ENCODE peak calls at places on chromosomes 11 and 22, in eight cellular contexts. B is cardiac muscle cell; Q is NB4; R is activated CD8-positive, alpha-beta T cell treated with anti-CD3 and anti-CD28 coated beads for 36 hours; V is AG10803; Y is CD8-positive, alpha-beta T cell; W is brain microvascular endothelial cell; H is IMR-90. P is an unnamed sample.

GRCh38 chr11:75474878-75475766 is 42.1 kb upstream of the KLHL35 start:
- DNase-seq in B (peak), Q (peak), R (peak), V (peak), Y (peak), W (peak), H (peak), P (no peak)

GRCh38 chr22:20545681-20546521 is 38.5 kb downstream of the MED15 start:
- DNase-seq in B (no peak), Q (no peak), R (no peak), V (no peak), Y (no peak), W (no peak), H (no peak), P (no peak)

GRCh38 chr11:70799386-70799785 is 401.1 kb downstream of the CTTN start:
- DNase-seq in B (no peak), Q (no peak), R (no peak), V (peak), Y (no peak), W (peak), H (peak), P (no peak)

GRCh38 chr22:24695958-24696511 is 78.5 kb downstream of the PIWIL3 start:
- DNase-seq in B (peak), Q (peak), R (no peak), V (no peak), Y (no peak), W (peak), H (peak), P (no peak)

GRCh38 chr11:110856993-110857812 is 145.0 kb upstream of the ARHGAP20 start:
- DNase-seq in B (no peak), Q (no peak), R (no peak), V (peak), Y (no peak), W (no peak), H (peak), P (no peak)

GRCh38 chr22:43467171-43467570 is 55.4 kb downstream of the MPPED1 start:
- DNase-seq in B (no peak), Q (no peak), R (no peak), V (no peak), Y (no peak), W (no peak), H (no peak), P (no peak)

GRCh38 chr11:11047851-11048610 is 190.2 kb upstream of the ZBED5 start:
- DNase-seq in B (no peak), Q (no peak), R (no peak), V (no peak), Y (no peak), W (no peak), H (no peak), P (no peak)

GRCh38 chr11:117511981-117512448 is 184.4 kb downstream of the CEP164 start:
- DNase-seq in B (no peak), Q (no peak), R (no peak), V (no peak), Y (no peak), W (no peak), H (no peak), P (no peak)

GRCh38 chr11:117861151-117862018 is 15.1 kb downstream of the FXYD6 start:
- DNase-seq in B (peak), Q (no peak), R (no peak), V (no peak), Y (no peak), W (no peak), H (no peak), P (no peak)

GRCh38 chr22:46041642-46042041 is 64.7 kb upstream of the WNT7B start:
- DNase-seq in B (no peak), Q (no peak), R (no peak), V (no peak), Y (no peak), W (no peak), H (no peak), P (no peak)

GRCh38 chr11:128607819-128608218 is 20.5 kb upstream of the ETS1 start:
- DNase-seq in B (peak), Q (no peak), R (no peak), V (no peak), Y (no peak), W (no peak), H (no peak), P (no peak)

GRCh38 chr22:24953294-24954113 is 988 bp downstream of the KIAA1671 start:
- DNase-seq in B (peak), Q (no peak), R (no peak), V (no peak), Y (no peak), W (no peak), H (no peak), P (no peak)

GRCh38 chr11:93225642-93226041 is 27.9 kb upstream of the SLC36A4 start:
- DNase-seq in B (no peak), Q (peak), R (no peak), V (peak), Y (no peak), W (no peak), H (peak), P (no peak)

GRCh38 chr11:1863352-1864215 is 10.7 kb downstream of the LSP1 start:
- DNase-seq in B (peak), Q (peak), R (no peak), V (peak), Y (no peak), W (peak), H (peak), P (no peak)

GRCh38 chr11:117583063-117583801 is 213.8 kb downstream of the DSCAML1 start:
- DNase-seq in B (no peak), Q (no peak), R (no peak), V (no peak), Y (no peak), W (no peak), H (no peak), P (no peak)

DNA sequence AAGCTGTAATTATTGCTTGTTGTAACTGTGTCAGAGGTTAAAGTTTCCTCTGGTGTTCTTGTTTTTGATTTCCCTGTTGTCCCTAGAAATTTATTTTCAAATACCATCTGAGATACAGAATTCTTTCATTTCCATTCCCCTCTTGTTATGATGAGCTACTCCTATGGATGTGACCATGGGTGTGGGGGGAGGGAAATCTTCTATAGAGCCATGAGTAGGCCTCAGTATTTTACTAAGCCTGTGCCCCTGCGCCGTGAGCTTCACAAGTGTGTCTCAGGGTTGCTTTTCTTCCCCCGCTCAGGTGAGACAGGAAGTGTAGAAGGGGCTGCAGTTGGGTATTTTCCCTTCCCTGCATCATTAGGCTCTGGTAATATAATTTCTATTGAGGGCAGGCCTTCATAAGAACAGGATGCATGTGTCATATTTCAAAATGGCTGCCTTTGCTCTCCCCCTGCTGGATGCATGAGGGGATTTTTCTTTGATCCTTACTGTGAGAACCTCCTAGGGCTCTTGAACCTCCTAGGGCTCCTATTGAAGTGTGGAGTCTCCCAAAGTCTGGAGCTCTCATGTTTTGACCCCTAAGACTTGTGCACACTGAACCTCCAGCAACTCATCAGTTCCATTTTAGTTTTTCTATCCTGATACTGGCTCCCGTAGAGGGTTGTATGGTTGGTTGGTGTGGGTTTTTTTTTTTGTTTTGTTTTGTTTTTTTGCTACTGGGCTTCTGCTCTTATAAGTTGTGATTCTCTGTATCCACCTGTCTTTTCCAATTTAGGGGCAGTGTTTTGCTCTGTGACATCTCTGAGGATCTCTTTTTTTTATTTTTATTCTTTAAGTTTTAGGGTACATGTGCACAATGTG is 658.2 kb downstream of the NTM start:
- DNase-seq in B (peak), Q (peak), R (no peak), V (peak), Y (no peak), W (no peak), H (peak), P (no peak)
- TF ChIP-seq CTCF in B (peak), Q (peak), R (no peak), V (peak), Y (no peak), W (peak), H (peak), P (no peak)

GRCh38 chr11:122791411-122791810 is 46.9 kb upstream of the CRTAM start:
- DNase-seq in B (no peak), Q (peak), R (no peak), V (no peak), Y (no peak), W (no peak), H (peak), P (no peak)

GRCh38 chr11:122791836-122792235 is 46.5 kb upstream of the CRTAM start:
- DNase-seq in B (no peak), Q (no peak), R (no peak), V (peak), Y (no peak), W (peak), H (peak), P (no peak)

GRCh38 chr11:122786896-122787295 is 51.4 kb upstream of the CRTAM start:
- DNase-seq in B (no peak), Q (no peak), R (no peak), V (no peak), Y (no peak), W (no peak), H (no peak), P (no peak)

GRCh38 chr11:122789916-122790315 is 48.4 kb upstream of the CRTAM start:
- DNase-seq in B (no peak), Q (no peak), R (no peak), V (no peak), Y (no peak), W (no peak), H (no peak), P (no peak)

DNA sequence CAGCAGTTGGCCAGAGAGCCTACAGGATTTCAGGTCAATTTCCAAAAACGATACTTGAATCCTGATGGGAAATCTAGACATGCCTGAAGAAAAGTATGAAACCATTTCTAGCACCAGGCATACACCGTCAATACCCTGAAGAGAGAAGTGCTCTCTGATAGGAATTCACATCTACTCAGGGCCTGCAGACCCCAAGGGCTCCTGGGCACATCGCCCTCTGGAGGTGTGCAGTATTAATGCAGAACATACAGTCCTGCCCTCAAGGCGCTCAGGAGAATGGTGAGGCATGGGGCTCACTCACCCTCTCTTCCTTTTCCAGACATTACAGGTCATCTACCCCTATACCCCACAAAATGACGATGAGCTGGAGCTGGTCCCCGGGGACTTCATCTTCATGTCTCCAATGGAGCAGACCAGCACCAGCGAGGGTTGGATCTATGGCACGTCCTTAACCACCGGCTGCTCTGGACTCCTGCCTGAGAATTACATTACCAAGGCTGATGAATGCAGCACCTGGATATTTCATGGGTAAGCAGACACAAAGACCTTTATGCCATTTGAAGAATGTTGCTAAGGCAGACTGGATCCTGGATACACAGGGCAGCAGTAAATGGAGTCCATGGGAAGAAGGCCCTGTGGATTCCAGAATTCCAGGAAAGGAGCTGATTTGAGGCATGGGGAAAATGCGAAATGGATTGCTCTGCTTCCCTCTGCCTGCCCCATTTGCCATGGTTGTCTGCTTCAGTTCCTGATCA is 49.3 kb upstream of the CRTAM start:
- DNase-seq in B (no peak), Q (no peak), R (no peak), V (no peak), Y (no peak), W (no peak), H (no peak), P (no peak)
- TF ChIP-seq CTCF in B (no peak), Q (peak), R (peak), V (no peak), Y (no peak), W (peak), H (peak), P (no peak)

GRCh38 chr11:113162590-113162961 is 151.8 kb upstream of the TTC12 start:
- DNase-seq in B (no peak), Q (no peak), R (no peak), V (no peak), Y (no peak), W (no peak), H (no peak), P (no peak)
- TF ChIP-seq CTCF in B (peak), Q (no peak), R (no peak), V (no peak), Y (no peak), W (peak), H (no peak), P (no peak)

GRCh38 chr22:28105988-28106387 is 186.9 kb upstream of the PITPNB start:
- DNase-seq in B (no peak), Q (no peak), R (no peak), V (no peak), Y (no peak), W (no peak), H (no peak), P (no peak)
- TF ChIP-seq CTCF in B (no peak), Q (no peak), R (no peak), V (no peak), Y (no peak), W (no peak), H (no peak), P (no peak)

DNA sequence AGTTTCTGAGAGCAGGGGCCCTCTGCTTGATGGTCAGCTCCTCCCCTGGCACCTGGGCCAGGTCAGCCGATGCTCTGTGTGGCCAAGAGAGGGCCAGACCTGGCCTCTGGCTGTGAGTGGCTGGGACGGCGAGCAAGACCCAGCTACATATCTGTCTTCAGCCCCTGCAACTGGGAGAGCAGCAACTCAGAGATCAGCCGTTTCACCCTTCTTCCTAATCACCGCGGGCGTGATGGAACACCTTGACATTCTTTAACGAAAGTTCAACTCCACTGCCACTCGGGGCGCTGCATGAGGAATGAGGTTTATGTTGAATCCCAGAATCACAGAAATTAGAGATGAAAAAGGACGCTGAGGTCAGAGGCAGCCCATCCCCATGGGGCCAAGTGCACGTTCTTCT is 195.9 kb downstream of the TRIM29 start:
- DNase-seq in B (no peak), Q (no peak), R (no peak), V (no peak), Y (no peak), W (no peak), H (no peak), P (no peak)
- TF ChIP-seq CTCF in B (no peak), Q (no peak), R (no peak), V (no peak), Y (no peak), W (no peak), H (no peak), P (no peak)

GRCh38 chr11:8205566-8205965 is 36.7 kb upstream of the RIC3 start:
- DNase-seq in B (no peak), Q (no peak), R (no peak), V (no peak), Y (no peak), W (no peak), H (no peak), P (no peak)

GRCh38 chr11:8207080-8208000 is 38.5 kb upstream of the RIC3 start:
- DNase-seq in B (no peak), Q (no peak), R (no peak), V (peak), Y (no peak), W (no peak), H (peak), P (no peak)

GRCh38 chr11:8206251-8207079 is 37.6 kb upstream of the RIC3 start:
- DNase-seq in B (no peak), Q (peak), R (no peak), V (no peak), Y (no peak), W (no peak), H (no peak), P (peak)

GRCh38 chr11:8213390-8213789 is 44.6 kb upstream of the RIC3 start:
- DNase-seq in B (no peak), Q (no peak), R (no peak), V (no peak), Y (no peak), W (no peak), H (no peak), P (no peak)

GRCh38 chr11:8209208-8209807 is 40.5 kb upstream of the RIC3 start:
- DNase-seq in B (no peak), Q (peak), R (peak), V (no peak), Y (no peak), W (no peak), H (no peak), P (peak)
- TF ChIP-seq CTCF in B (peak), Q (peak), R (peak), V (peak), Y (no peak), W (peak), H (peak), P (peak)

DNA sequence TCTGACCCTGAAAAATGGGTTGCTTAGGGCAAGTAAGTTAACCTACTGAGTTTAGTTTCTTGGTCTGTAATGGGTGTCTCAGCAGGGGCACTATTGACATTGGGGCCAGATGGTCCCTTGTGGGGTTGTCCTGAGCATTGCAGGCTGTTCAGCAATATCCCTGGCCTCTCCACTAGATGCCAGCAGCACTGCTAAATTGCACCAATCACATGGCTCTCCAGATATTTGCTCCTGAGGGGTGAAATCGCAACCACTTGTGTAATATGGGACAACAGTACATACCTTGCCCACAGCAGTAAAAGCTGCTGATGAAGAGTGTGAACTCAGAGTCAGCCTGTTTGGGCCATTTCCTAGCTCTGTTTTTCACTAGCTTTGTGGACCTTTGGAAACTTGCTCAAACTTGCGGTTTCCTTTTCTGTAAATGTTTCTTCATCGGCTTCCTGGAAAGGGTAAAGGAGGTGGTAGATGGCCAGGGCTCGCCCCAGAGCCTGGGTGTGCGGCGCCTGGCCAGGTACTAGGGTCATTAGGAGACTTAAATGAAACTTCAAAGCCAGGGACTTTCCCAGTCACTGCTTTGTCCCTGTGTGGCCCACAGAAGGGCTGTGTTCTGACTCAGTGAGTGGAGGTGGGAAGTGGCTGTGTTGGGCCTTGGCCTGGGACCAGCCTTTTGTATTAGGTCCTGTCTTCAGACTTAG is 13.0 kb downstream of the NCF4 start:
- DNase-seq in B (peak), Q (peak), R (peak), V (peak), Y (no peak), W (peak), H (peak), P (no peak)
- TF ChIP-seq CTCF in B (peak), Q (peak), R (no peak), V (peak), Y (no peak), W (peak), H (peak), P (no peak)

DNA sequence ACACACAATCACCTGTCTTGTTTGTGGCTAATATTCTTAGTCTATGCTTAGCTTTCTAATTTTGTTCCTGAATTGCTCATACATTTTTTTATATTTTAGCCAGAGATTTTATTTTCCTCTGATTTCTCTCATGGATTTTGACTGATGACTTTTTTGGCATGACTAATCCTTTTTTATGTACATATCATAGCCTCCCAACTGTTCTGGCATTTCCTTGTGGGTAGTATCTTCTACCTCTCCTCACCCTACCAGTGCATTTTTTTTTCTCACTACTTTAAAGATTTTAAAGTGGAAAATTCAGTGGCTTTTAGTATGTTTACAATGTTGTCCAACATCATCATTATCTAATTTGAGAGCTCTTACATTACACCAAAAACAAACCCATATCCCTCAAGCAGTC is 84.4 kb upstream of the TENM4 start:
- DNase-seq in B (no peak), Q (no peak), R (no peak), V (no peak), Y (no peak), W (no peak), H (no peak), P (no peak)
- TF ChIP-seq CTCF in B (no peak), Q (no peak), R (no peak), V (no peak), Y (no peak), W (no peak), H (no peak), P (no peak)

DNA sequence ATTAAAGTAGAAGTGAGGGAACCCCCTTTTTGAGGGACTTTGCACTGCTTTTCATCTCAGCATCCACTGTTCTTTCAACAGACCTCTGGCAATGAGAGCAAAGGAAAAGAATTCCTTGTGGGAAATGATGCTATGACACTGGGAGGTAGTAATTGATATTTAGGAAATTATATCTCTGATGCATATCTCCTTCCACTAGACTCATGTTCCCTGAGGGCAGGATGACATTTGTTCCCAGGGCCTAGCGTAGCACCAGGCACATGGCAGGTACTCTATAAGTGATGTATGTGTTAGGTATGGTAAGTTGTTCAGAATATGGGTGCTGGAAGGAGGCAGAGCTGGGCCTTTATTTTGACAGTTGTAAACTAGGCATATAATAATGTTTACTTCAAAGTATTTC is 142.9 kb downstream of the CCDC81 start:
- DNase-seq in B (no peak), Q (no peak), R (no peak), V (no peak), Y (no peak), W (no peak), H (no peak), P (no peak)
- TF ChIP-seq CTCF in B (no peak), Q (no peak), R (no peak), V (no peak), Y (no peak), W (no peak), H (no peak), P (no peak)